ENCODE peak calls at places on chromosomes 7 and 10, in seven cellular contexts. T is GM23248, P is GM23338, B is HCT116, E is PC-9, L is MM.1S, C is hepatocyte. I is an unnamed sample. For H3K9me2, the result is how much of the 10 kb centered on the place peaks cover.

GRCh38 chr10:95601116-95601719 is 40.0 kb upstream of the SORBS1 start:
- DNase-seq in B (peak), C (peak), E (peak), P (peak), L (peak), T (peak), I (peak)

GRCh38 chr10:11425672-11426071 is 185.8 kb downstream of the USP6NL start:
- DNase-seq in P (no peak), L (no peak), B (no peak), C (no peak), T (no peak), E (no peak), I (no peak)

GRCh38 chr7:1944619-1945210 is 274.6 kb downstream of the ELFN1 start:
- DNase-seq in B (no peak), C (no peak), E (no peak), T (no peak), P (no peak), L (no peak), I (no peak)

GRCh38 chr10:121404611-121405010 is 193.6 kb downstream of the FGFR2 start:
- DNase-seq in E (no peak), T (no peak), L (no peak), C (no peak), B (no peak), P (no peak), I (no peak)

GRCh38 chr7:64320547-64321495 is 7.1 kb downstream of the ZNF736 start:
- DNase-seq in L (peak), E (no peak), P (peak), B (no peak), C (no peak), T (no peak), I (no peak)

GRCh38 chr10:12448729-12449391 is 99.5 kb downstream of the CAMK1D start:
- DNase-seq in C (no peak), B (peak), T (peak), E (peak), L (peak), P (no peak), I (peak)

GRCh38 chr7:151062399-151063211 is 3.2 kb downstream of the SLC4A2 start:
- DNase-seq in T (peak), L (no peak), E (peak), C (peak), P (peak), B (peak), I (peak)

GRCh38 chr10:13984647-13985155 is 346.0 kb downstream of the FRMD4A start:
- DNase-seq in B (no peak), P (no peak), E (peak), C (no peak), L (no peak), T (peak), I (peak)

GRCh38 chr7:112985377-112985987 is 101.1 kb downstream of the GPR85 start:
- DNase-seq in L (no peak), T (peak), C (peak), P (peak), B (no peak), E (no peak), I (peak)

GRCh38 chr7:107044347-107045194 is at the start of gene PRKAR2B:
- DNase-seq in E (no peak), P (peak), B (peak), T (peak), L (peak), C (peak), I (peak)

GRCh38 chr10:43125881-43126731 is 12.1 kb upstream of the CSGALNACT2 start:
- DNase-seq in P (no peak), E (no peak), L (no peak), C (no peak), B (no peak), T (no peak), I (no peak)

GRCh38 chr7:74412603-74413002 is 41.1 kb upstream of the GTF2IRD1 start:
- DNase-seq in E (no peak), L (no peak), P (no peak), B (no peak), T (peak), C (no peak), I (no peak)

GRCh38 chr10:50461834-50462233 is 161.9 kb downstream of the SGMS1 start:
- DNase-seq in C (no peak), E (no peak), P (no peak), B (no peak), L (no peak), T (no peak), I (no peak)

GRCh38 chr10:50461123-50461522 is 162.6 kb downstream of the SGMS1 start:
- DNase-seq in C (no peak), L (no peak), B (no peak), T (no peak), P (no peak), E (no peak), I (no peak)

GRCh38 chr10:50469288-50469687 is 154.5 kb downstream of the SGMS1 start:
- DNase-seq in B (no peak), L (no peak), T (peak), E (no peak), P (no peak), C (no peak), I (peak)

GRCh38 chr10:50467209-50467608 is 156.5 kb downstream of the SGMS1 start:
- DNase-seq in P (no peak), B (no peak), C (no peak), L (no peak), E (no peak), T (no peak), I (no peak)

DNA sequence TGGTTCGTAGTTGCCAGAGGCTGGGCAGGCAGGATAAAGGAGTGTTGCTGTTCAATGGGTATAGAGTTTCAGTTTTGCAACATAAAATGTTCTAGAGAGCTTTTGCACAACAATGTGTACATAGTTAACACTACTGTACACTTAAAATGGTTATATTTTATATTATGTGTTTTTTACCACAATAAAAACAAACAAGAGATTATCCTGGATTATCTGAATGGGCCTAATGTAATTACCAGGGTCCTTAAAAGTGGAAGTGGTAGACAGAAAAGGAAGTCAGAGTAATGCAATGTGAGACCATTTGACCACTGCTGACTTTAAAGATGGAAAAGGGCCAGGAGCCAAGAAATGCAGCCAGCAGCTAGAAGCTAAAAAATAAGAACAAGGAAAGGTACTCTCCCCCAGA is 159.7 kb downstream of the SGMS1 start:
- DNase-seq in B (no peak), T (no peak), L (no peak), C (no peak), E (no peak), P (no peak), I (no peak)
- H3K9me2 ChIP-seq in B (under half), T (under half), L (under half), C (under half), E (under half), P (under half), I (under half)

GRCh38 chr7:44384586-44385383 is 59.4 kb upstream of the CAMK2B start:
- DNase-seq in C (no peak), E (no peak), T (no peak), L (no peak), P (no peak), B (no peak), I (no peak)
- TF ChIP-seq EZH2 in C (no peak), E (no peak), T (no peak), L (no peak), P (no peak), B (no peak), I (no peak)

DNA sequence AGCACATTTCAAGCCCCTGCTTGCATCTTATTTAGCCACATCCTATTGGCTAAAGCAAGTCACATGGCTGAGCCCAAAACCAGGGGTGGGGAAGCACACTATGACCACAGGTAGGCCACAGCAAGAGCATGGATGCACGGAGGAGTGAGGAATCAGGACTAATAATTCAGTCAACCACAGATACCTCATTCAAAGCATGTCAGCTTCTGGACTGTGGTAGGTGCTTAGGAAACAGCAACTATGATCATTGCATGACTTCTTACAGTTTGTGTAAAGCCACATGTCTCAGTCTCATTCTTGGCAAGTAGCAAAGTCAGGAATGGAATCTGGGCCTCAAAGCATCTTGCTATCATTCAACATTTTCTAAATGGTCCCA is 79.0 kb upstream of the EMX2 start:
- DNase-seq in E (no peak), C (no peak), B (no peak), L (no peak), P (no peak), T (peak), I (no peak)
- H3K27ac ChIP-seq in E (no peak), C (no peak), B (no peak), L (no peak), P (no peak), T (peak), I (no peak)

DNA sequence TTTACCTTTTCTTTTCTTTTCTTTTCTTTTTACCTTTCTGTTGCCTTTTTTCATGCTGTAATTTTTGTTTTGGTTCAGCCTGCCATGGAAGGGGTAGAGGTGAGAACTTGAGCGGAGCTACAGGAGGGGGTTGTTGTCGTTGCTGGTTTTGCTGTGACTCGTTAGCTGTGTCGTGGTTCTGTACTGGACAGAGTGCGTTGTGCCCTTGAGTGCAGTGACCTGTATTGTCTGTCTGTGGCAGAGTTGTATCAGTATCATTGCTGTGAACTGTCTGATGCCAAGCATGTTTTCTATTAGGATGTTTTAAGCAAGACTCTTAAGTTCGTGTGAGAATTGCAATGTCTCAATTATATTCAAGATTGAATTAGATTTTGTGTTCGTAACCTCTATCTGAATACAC is 67.5 kb downstream of the TRRAP start:
- DNase-seq in C (no peak), E (no peak), P (no peak), L (no peak), T (no peak), B (no peak), I (no peak)
- H3K9me2 ChIP-seq in C (under half), E (under half), P (under half), L (under half), T (under half), B (under half), I (under half)

DNA sequence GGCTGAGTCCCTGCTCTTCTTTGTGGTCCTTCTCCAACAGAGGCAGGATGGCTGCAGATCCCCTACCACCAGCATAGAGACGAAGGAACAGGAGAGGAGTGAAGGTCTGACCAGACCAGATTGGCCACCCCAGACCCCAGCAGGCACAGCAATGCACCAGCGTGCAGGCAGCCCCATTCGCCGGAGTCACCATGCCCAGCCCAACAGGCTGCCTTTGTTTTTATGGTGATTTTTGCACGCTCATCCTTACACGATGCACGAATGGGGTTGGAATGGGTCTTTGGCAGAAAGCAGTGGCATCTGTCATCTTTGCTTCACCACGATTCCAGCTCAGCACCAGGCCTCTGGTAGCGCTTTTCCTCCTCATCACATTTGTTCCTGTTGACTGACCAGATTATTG is 427.6 kb downstream of the INHBA start:
- DNase-seq in P (no peak), C (no peak), T (no peak), L (no peak), B (no peak), E (no peak), I (no peak)
- TF ChIP-seq EZH2 in P (no peak), C (no peak), T (no peak), L (no peak), B (no peak), E (no peak), I (no peak)

DNA sequence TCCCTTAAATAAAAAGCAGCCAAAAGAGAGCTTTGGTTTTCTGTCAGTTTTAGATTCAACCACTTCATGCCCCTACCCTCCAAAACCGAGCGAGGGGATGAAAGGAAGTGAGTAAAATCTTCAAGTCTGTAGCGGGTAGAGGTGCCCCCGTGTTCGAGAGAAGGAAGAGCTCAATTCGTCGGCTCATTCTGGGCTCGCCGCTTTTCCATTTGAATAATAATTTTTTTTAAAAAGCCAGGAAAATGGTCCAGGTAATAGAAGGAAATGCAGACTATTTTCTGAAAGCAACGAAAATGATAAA is 436.2 kb upstream of the GALNT17 start:
- DNase-seq in L (peak), T (peak), B (no peak), E (no peak), P (no peak), C (no peak), I (no peak)
- H3K27ac ChIP-seq in L (peak), T (peak), B (no peak), E (no peak), P (no peak), C (peak), I (no peak)

DNA sequence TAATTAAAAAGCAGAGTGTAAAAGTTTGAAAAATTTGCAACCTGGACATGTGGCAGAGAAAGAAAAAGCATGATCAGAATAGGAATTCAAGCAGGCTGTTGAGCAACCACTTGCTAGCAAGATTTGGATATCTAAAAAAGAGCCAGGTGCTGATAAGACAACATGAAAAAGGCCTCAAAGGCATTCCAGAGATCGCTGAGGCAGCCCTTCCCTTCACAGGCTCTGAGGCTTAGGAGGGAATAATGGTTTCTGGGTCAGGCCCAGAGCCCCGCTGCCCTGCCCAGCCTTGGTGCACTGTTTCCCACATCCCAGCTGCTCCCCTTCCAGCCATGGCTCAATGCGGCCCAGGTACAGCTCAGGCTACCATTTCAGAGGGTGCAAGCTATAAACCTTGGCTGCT is 64.1 kb upstream of the EEPD1 start:
- DNase-seq in L (no peak), B (no peak), C (no peak), E (no peak), T (no peak), P (peak), I (no peak)
- H3K9me2 ChIP-seq in L (under half), B (under half), C (under half), E (under half), T (under half), P (under half), I (under half)

GRCh38 chr7:157714166-157715070 is 377.6 kb downstream of the DNAJB6 start:
- DNase-seq in B (no peak), T (no peak), P (no peak), C (no peak), E (no peak), L (no peak), I (no peak)
- TF ChIP-seq EZH2 in B (no peak), T (no peak), P (no peak), C (no peak), E (peak), L (peak), I (no peak)

GRCh38 chr7:46165281-46165680 is 244.2 kb upstream of the IGFBP3 start:
- DNase-seq in P (no peak), C (no peak), T (peak), E (peak), L (no peak), B (no peak), I (peak)
- H3K27ac ChIP-seq in P (no peak), C (no peak), T (peak), E (no peak), L (no peak), B (no peak), I (no peak)

GRCh38 chr10:132962623-132963429 is 20.5 kb upstream of the CFAP46 start:
- DNase-seq in B (no peak), P (no peak), L (peak), C (no peak), E (no peak), T (peak), I (no peak)
- H3K9me2 ChIP-seq in B (under half), P (under half), L (under half), C (under half), E (under half), T (under half), I (under half)